ENCODE peak calls at places on chromosomes 6 and 20, in ten cellular contexts. One of them, this sample, is unnamed.

GRCh38 chr20:17233621-17234020 is 6.8 kb downstream of the PCSK2 start:
- DNase-seq in Daoy: no peak
- DNase-seq in T follicular helper cell: no peak
- DNase-seq in NCI-H146: no peak
- DNase-seq in hippocampal formation: no peak
- DNase-seq in stimulated activated naive CD8-positive, alpha-beta T cell treated with anti-CD3 and anti-CD28 coated beads, Interleukin-15, Interleukin-2, amounts not matched to agents 100 U/mL and 50 U/mL, for 24 hours: no peak
- DNase-seq in mesothelial cell of epicardium: no peak
- DNase-seq in RWPE1: no peak
- DNase-seq in ELR: no peak
- DNase-seq in nucleus accumbens: no peak
- DNase-seq in this sample: no peak

GRCh38 chr6:26123675-26124549 is 36.7 kb downstream of the HFE start:
- DNase-seq in Daoy: peak; percentile 97
- DNase-seq in T follicular helper cell: peak; percentile 69
- DNase-seq in NCI-H146: peak; percentile 99
- DNase-seq in hippocampal formation: peak; percentile 100
- DNase-seq in stimulated activated naive CD8-positive, alpha-beta T cell treated with anti-CD3 and anti-CD28 coated beads, Interleukin-15, Interleukin-2, amounts not matched to agents 100 U/mL and 50 U/mL, for 24 hours: peak; percentile 77
- DNase-seq in mesothelial cell of epicardium: peak; percentile 50
- DNase-seq in RWPE1: peak; percentile 99
- DNase-seq in ELR: peak; percentile 99
- DNase-seq in nucleus accumbens: peak; percentile 90
- DNase-seq in this sample: no peak

GRCh38 chr6:20652691-20653479 is 118.6 kb downstream of the CDKAL1 start:
- DNase-seq in Daoy: no peak
- DNase-seq in T follicular helper cell: no peak
- DNase-seq in NCI-H146: no peak
- DNase-seq in hippocampal formation: no peak
- DNase-seq in stimulated activated naive CD8-positive, alpha-beta T cell treated with anti-CD3 and anti-CD28 coated beads, Interleukin-15, Interleukin-2, amounts not matched to agents 100 U/mL and 50 U/mL, for 24 hours: no peak
- DNase-seq in mesothelial cell of epicardium: no peak
- DNase-seq in RWPE1: peak; percentile 69
- DNase-seq in ELR: peak; percentile 76
- DNase-seq in nucleus accumbens: no peak
- DNase-seq in this sample: no peak

GRCh38 chr20:13325033-13325432 is 104.0 kb downstream of the ISM1 start:
- DNase-seq in Daoy: peak; percentile 44
- DNase-seq in T follicular helper cell: no peak
- DNase-seq in NCI-H146: peak; percentile 30
- DNase-seq in hippocampal formation: no peak
- DNase-seq in stimulated activated naive CD8-positive, alpha-beta T cell treated with anti-CD3 and anti-CD28 coated beads, Interleukin-15, Interleukin-2, amounts not matched to agents 100 U/mL and 50 U/mL, for 24 hours: peak; percentile 34
- DNase-seq in mesothelial cell of epicardium: no peak
- DNase-seq in RWPE1: no peak
- DNase-seq in ELR: peak; percentile 53
- DNase-seq in nucleus accumbens: no peak
- DNase-seq in this sample: no peak

GRCh38 chr6:21769405-21769851 is 175.9 kb downstream of the SOX4 start:
- DNase-seq in Daoy: peak; percentile 83
- DNase-seq in T follicular helper cell: no peak
- DNase-seq in NCI-H146: no peak
- DNase-seq in hippocampal formation: no peak
- DNase-seq in stimulated activated naive CD8-positive, alpha-beta T cell treated with anti-CD3 and anti-CD28 coated beads, Interleukin-15, Interleukin-2, amounts not matched to agents 100 U/mL and 50 U/mL, for 24 hours: no peak
- DNase-seq in mesothelial cell of epicardium: no peak
- DNase-seq in RWPE1: no peak
- DNase-seq in ELR: peak; percentile 79
- DNase-seq in nucleus accumbens: no peak
- DNase-seq in this sample: no peak

GRCh38 chr6:1079525-1079924 is 232.4 kb upstream of the FOXQ1 start:
- DNase-seq in Daoy: peak; percentile 57
- DNase-seq in T follicular helper cell: no peak
- DNase-seq in NCI-H146: no peak
- DNase-seq in hippocampal formation: no peak
- DNase-seq in stimulated activated naive CD8-positive, alpha-beta T cell treated with anti-CD3 and anti-CD28 coated beads, Interleukin-15, Interleukin-2, amounts not matched to agents 100 U/mL and 50 U/mL, for 24 hours: no peak
- DNase-seq in mesothelial cell of epicardium: no peak
- DNase-seq in RWPE1: no peak
- DNase-seq in ELR: no peak
- DNase-seq in nucleus accumbens: no peak
- DNase-seq in this sample: no peak

GRCh38 chr6:138920906-138921305 is 67.1 kb downstream of the REPS1 start:
- DNase-seq in Daoy: no peak
- DNase-seq in T follicular helper cell: no peak
- DNase-seq in NCI-H146: no peak
- DNase-seq in hippocampal formation: peak; percentile 4
- DNase-seq in stimulated activated naive CD8-positive, alpha-beta T cell treated with anti-CD3 and anti-CD28 coated beads, Interleukin-15, Interleukin-2, amounts not matched to agents 100 U/mL and 50 U/mL, for 24 hours: no peak
- DNase-seq in mesothelial cell of epicardium: no peak
- DNase-seq in RWPE1: no peak
- DNase-seq in ELR: no peak
- DNase-seq in nucleus accumbens: no peak
- DNase-seq in this sample: no peak

GRCh38 chr6:30893001-30893591 is 8.8 kb downstream of the DDR1 start:
- DNase-seq in Daoy: no peak
- DNase-seq in T follicular helper cell: no peak
- DNase-seq in NCI-H146: no peak
- DNase-seq in hippocampal formation: no peak
- DNase-seq in stimulated activated naive CD8-positive, alpha-beta T cell treated with anti-CD3 and anti-CD28 coated beads, Interleukin-15, Interleukin-2, amounts not matched to agents 100 U/mL and 50 U/mL, for 24 hours: no peak
- DNase-seq in mesothelial cell of epicardium: no peak
- DNase-seq in RWPE1: no peak
- DNase-seq in ELR: no peak
- DNase-seq in nucleus accumbens: no peak
- DNase-seq in this sample: peak; percentile 81

GRCh38 chr20:38473353-38473795 is 731 bp downstream of the RALGAPB start:
- DNase-seq in Daoy: peak; percentile 21
- DNase-seq in T follicular helper cell: no peak
- DNase-seq in NCI-H146: no peak
- DNase-seq in hippocampal formation: no peak
- DNase-seq in stimulated activated naive CD8-positive, alpha-beta T cell treated with anti-CD3 and anti-CD28 coated beads, Interleukin-15, Interleukin-2, amounts not matched to agents 100 U/mL and 50 U/mL, for 24 hours: no peak
- DNase-seq in mesothelial cell of epicardium: no peak
- DNase-seq in RWPE1: no peak
- DNase-seq in ELR: peak; percentile 62
- DNase-seq in nucleus accumbens: no peak
- DNase-seq in this sample: no peak

GRCh38 chr6:18053071-18053475 is 65.6 kb upstream of the KIF13A start:
- DNase-seq in Daoy: peak; percentile 10
- DNase-seq in T follicular helper cell: no peak
- DNase-seq in NCI-H146: no peak
- DNase-seq in hippocampal formation: no peak
- DNase-seq in stimulated activated naive CD8-positive, alpha-beta T cell treated with anti-CD3 and anti-CD28 coated beads, Interleukin-15, Interleukin-2, amounts not matched to agents 100 U/mL and 50 U/mL, for 24 hours: no peak
- DNase-seq in mesothelial cell of epicardium: no peak
- DNase-seq in RWPE1: no peak
- DNase-seq in ELR: no peak
- DNase-seq in nucleus accumbens: no peak
- DNase-seq in this sample: no peak

GRCh38 chr6:104540743-104541142 is 319.0 kb downstream of the HACE1 start:
- DNase-seq in Daoy: no peak
- DNase-seq in T follicular helper cell: no peak
- DNase-seq in NCI-H146: no peak
- DNase-seq in hippocampal formation: no peak
- DNase-seq in stimulated activated naive CD8-positive, alpha-beta T cell treated with anti-CD3 and anti-CD28 coated beads, Interleukin-15, Interleukin-2, amounts not matched to agents 100 U/mL and 50 U/mL, for 24 hours: no peak
- DNase-seq in mesothelial cell of epicardium: no peak
- DNase-seq in RWPE1: no peak
- DNase-seq in ELR: peak; percentile 33
- DNase-seq in nucleus accumbens: no peak
- DNase-seq in this sample: no peak

GRCh38 chr6:36839819-36840379 is 655 bp upstream of the CPNE5 start:
- DNase-seq in Daoy: peak; percentile 44
- DNase-seq in T follicular helper cell: peak; percentile 20
- DNase-seq in NCI-H146: peak; percentile 53
- DNase-seq in hippocampal formation: no peak
- DNase-seq in stimulated activated naive CD8-positive, alpha-beta T cell treated with anti-CD3 and anti-CD28 coated beads, Interleukin-15, Interleukin-2, amounts not matched to agents 100 U/mL and 50 U/mL, for 24 hours: peak; percentile 51
- DNase-seq in mesothelial cell of epicardium: peak; percentile 35
- DNase-seq in RWPE1: no peak
- DNase-seq in ELR: peak; percentile 46
- DNase-seq in nucleus accumbens: peak; percentile 35
- DNase-seq in this sample: no peak

GRCh38 chr20:49308875-49309274 is 31.0 kb upstream of the ZNFX1 start:
- DNase-seq in Daoy: no peak
- DNase-seq in T follicular helper cell: no peak
- DNase-seq in NCI-H146: no peak
- DNase-seq in hippocampal formation: no peak
- DNase-seq in stimulated activated naive CD8-positive, alpha-beta T cell treated with anti-CD3 and anti-CD28 coated beads, Interleukin-15, Interleukin-2, amounts not matched to agents 100 U/mL and 50 U/mL, for 24 hours: no peak
- DNase-seq in mesothelial cell of epicardium: no peak
- DNase-seq in RWPE1: no peak
- DNase-seq in ELR: no peak
- DNase-seq in nucleus accumbens: no peak
- DNase-seq in this sample: no peak

GRCh38 chr6:72367439-72367838 is 254.4 kb upstream of the KCNQ5 start:
- DNase-seq in Daoy: no peak
- DNase-seq in T follicular helper cell: no peak
- DNase-seq in NCI-H146: no peak
- DNase-seq in hippocampal formation: no peak
- DNase-seq in stimulated activated naive CD8-positive, alpha-beta T cell treated with anti-CD3 and anti-CD28 coated beads, Interleukin-15, Interleukin-2, amounts not matched to agents 100 U/mL and 50 U/mL, for 24 hours: no peak
- DNase-seq in mesothelial cell of epicardium: no peak
- DNase-seq in RWPE1: no peak
- DNase-seq in ELR: no peak
- DNase-seq in nucleus accumbens: no peak
- DNase-seq in this sample: no peak

GRCh38 chr20:56460459-56460858 is 8.0 kb upstream of the RTF2 start:
- DNase-seq in Daoy: no peak
- DNase-seq in T follicular helper cell: no peak
- DNase-seq in NCI-H146: no peak
- DNase-seq in hippocampal formation: no peak
- DNase-seq in stimulated activated naive CD8-positive, alpha-beta T cell treated with anti-CD3 and anti-CD28 coated beads, Interleukin-15, Interleukin-2, amounts not matched to agents 100 U/mL and 50 U/mL, for 24 hours: no peak
- DNase-seq in mesothelial cell of epicardium: no peak
- DNase-seq in RWPE1: no peak
- DNase-seq in ELR: no peak
- DNase-seq in nucleus accumbens: no peak
- DNase-seq in this sample: no peak

GRCh38 chr20:59207742-59208357 is 44.2 kb downstream of the ZNF831 start:
- DNase-seq in Daoy: peak; percentile 57
- DNase-seq in T follicular helper cell: peak; percentile 77
- DNase-seq in NCI-H146: peak; percentile 34
- DNase-seq in hippocampal formation: peak; percentile 41
- DNase-seq in stimulated activated naive CD8-positive, alpha-beta T cell treated with anti-CD3 and anti-CD28 coated beads, Interleukin-15, Interleukin-2, amounts not matched to agents 100 U/mL and 50 U/mL, for 24 hours: peak; percentile 88
- DNase-seq in mesothelial cell of epicardium: no peak
- DNase-seq in RWPE1: no peak
- DNase-seq in ELR: peak; percentile 51
- DNase-seq in nucleus accumbens: peak; percentile 43
- DNase-seq in this sample: no peak

This sample was measured in chondrocyte.